ENCODE peak calls at places on chromosomes 12 and 14, in seven cellular contexts. R, I, P, J, F, A and B are unnamed samples.

GRCh38 chr14:23053426-23053825 is 3.9 kb downstream of the CDH24 start:
- DNase-seq in P (no peak), A (no peak), F (no peak), J (no peak), R (no peak), I (no peak), B (no peak)

GRCh38 chr12:53065975-53066593 is 13.1 kb downstream of the SPRYD3 start:
- DNase-seq in P (no peak), J (peak), R (no peak), F (peak), I (peak), A (peak), B (peak)

GRCh38 chr14:96393292-96393691 is 1.4 kb downstream of the AK7 start:
- DNase-seq in R (no peak), A (no peak), I (no peak), P (no peak), F (no peak), J (no peak), B (no peak)

GRCh38 chr12:8065991-8066594 is at the start of gene C3AR1:
- DNase-seq in I (no peak), R (no peak), A (peak), F (no peak), P (peak), J (no peak), B (no peak)

GRCh38 chr12:95083938-95084337 is 10.5 kb upstream of the NR2C1 start:
- DNase-seq in A (no peak), F (no peak), I (no peak), J (no peak), R (no peak), P (no peak), B (peak)

GRCh38 chr12:132163911-132164288 is 19.6 kb downstream of the NOC4L start:
- DNase-seq in I (no peak), F (no peak), J (no peak), A (no peak), P (no peak), R (no peak), B (no peak)

GRCh38 chr14:54688229-54688628 is 121.3 kb downstream of the SAMD4A start:
- DNase-seq in J (no peak), A (no peak), P (no peak), R (no peak), I (no peak), F (no peak), B (no peak)

GRCh38 chr14:53462931-53463778 is 310.0 kb upstream of the DDHD1 start:
- DNase-seq in A (no peak), R (no peak), P (no peak), J (no peak), F (no peak), I (no peak), B (no peak)

GRCh38 chr14:92425101-92425500 is 88.5 kb upstream of the RIN3 start:
- DNase-seq in A (no peak), F (no peak), J (no peak), R (no peak), P (no peak), I (no peak), B (no peak)

GRCh38 chr14:94394594-94395305 is 6.3 kb upstream of the SERPINA1 start:
- DNase-seq in R (peak), P (peak), A (peak), I (no peak), J (no peak), F (peak), B (no peak)

GRCh38 chr12:96906498-96906848 is 584 bp upstream of the NEDD1 start:
- DNase-seq in J (no peak), A (no peak), R (no peak), F (no peak), I (no peak), P (no peak), B (peak)

GRCh38 chr14:54207075-54207474 is 189.7 kb upstream of the CDKN3 start:
- DNase-seq in F (no peak), A (no peak), P (no peak), I (no peak), R (no peak), J (no peak), B (no peak)

GRCh38 chr12:56716458-56716857 is 8.6 kb downstream of the NACA start:
- DNase-seq in A (no peak), P (no peak), J (no peak), I (no peak), F (no peak), R (no peak), B (no peak)

GRCh38 chr14:83975435-83976222 is 1554.3 kb upstream of the FLRT2 start:
- DNase-seq in A (no peak), F (peak), P (no peak), I (no peak), J (no peak), R (no peak), B (peak)

GRCh38 chr14:75214558-75214957 is 38.1 kb upstream of the TMED10 start:
- DNase-seq in J (no peak), R (no peak), P (no peak), A (no peak), I (no peak), F (no peak), B (no peak)

GRCh38 chr12:89349814-89350213 is 2.5 kb downstream of the DUSP6 start:
- DNase-seq in F (no peak), P (peak), I (no peak), A (no peak), J (peak), R (no peak), B (peak)

GRCh38 chr12:9721394-9722092 is 11.4 kb downstream of the CLECL1 start:
- DNase-seq in F (no peak), I (peak), J (peak), R (no peak), P (no peak), A (no peak), B (no peak)

GRCh38 chr12:124500232-124501079 is 67.0 kb downstream of the NCOR2 start:
- DNase-seq in R (no peak), F (no peak), I (no peak), P (no peak), J (no peak), A (no peak), B (no peak)

GRCh38 chr12:104356231-104357115 is 52.9 kb downstream of the EID3 start:
- DNase-seq in A (no peak), P (no peak), J (no peak), R (no peak), F (no peak), I (no peak), B (no peak)

GRCh38 chr12:117404940-117405339 is 43.5 kb upstream of the NOS1 start:
- DNase-seq in J (no peak), P (no peak), F (no peak), I (no peak), A (no peak), R (no peak), B (no peak)

GRCh38 chr12:56128669-56129209 is 672 bp downstream of the ESYT1 start:
- DNase-seq in F (no peak), J (no peak), A (peak), P (no peak), I (no peak), R (no peak), B (no peak)

GRCh38 chr12:112837629-112838191 is 46.2 kb downstream of the RPH3A start:
- DNase-seq in F (no peak), I (no peak), J (peak), A (no peak), R (no peak), P (no peak), B (peak)

GRCh38 chr14:93009471-93010117 is 86.6 kb downstream of the CHGA start:
- DNase-seq in F (peak), P (no peak), R (peak), A (no peak), I (no peak), J (no peak), B (no peak)

GRCh38 chr14:89728964-89729363 is 225.6 kb downstream of the EFCAB11 start:
- DNase-seq in P (no peak), A (no peak), R (no peak), F (no peak), I (no peak), J (no peak), B (no peak)

GRCh38 chr12:54701940-54702592 is 53.9 kb upstream of the DCD start:
- DNase-seq in F (no peak), R (no peak), A (peak), J (peak), I (peak), P (no peak), B (peak)

GRCh38 chr14:85214471-85214870 is 315.5 kb upstream of the FLRT2 start:
- DNase-seq in I (no peak), J (no peak), R (no peak), F (no peak), A (no peak), P (no peak), B (no peak)

GRCh38 chr14:23436327-23437141 is 1.1 kb upstream of the MYH7 start:
- DNase-seq in R (no peak), A (no peak), F (no peak), P (no peak), I (no peak), J (no peak), B (no peak)